ENCODE peak calls at places on chromosomes 3 and 15, in four cellular contexts. D is Peyer's patch, O is A549, G is stomach. J is an unnamed sample.

GRCh38 chr15:79743032-79743431 is 153.8 kb downstream of the MTHFS start:
- DNase-seq in G (no peak), O (no peak), D (no peak), J (no peak)

GRCh38 chr15:22786868-22787698 is 639 bp downstream of the NIPA1 start:
- DNase-seq in D (peak), G (peak), O (peak), J (peak)

GRCh38 chr3:111965484-111965883 is 13.3 kb upstream of the ABHD10 start:
- DNase-seq in G (no peak), O (no peak), D (no peak), J (no peak)

GRCh38 chr3:126926684-126927404 is 56.1 kb upstream of the PLXNA1 start:
- DNase-seq in O (peak), G (no peak), D (peak), J (peak)

GRCh38 chr3:108343479-108343870 is 47.1 kb downstream of the HHLA2 start:
- DNase-seq in O (no peak), G (no peak), D (no peak), J (no peak)

GRCh38 chr3:29186131-29186599 is 94.7 kb upstream of the RBMS3 start:
- DNase-seq in D (no peak), O (no peak), G (no peak), J (no peak)

GRCh38 chr15:60526127-60526616 is 47.2 kb upstream of the ICE2 start:
- DNase-seq in G (peak), D (no peak), O (no peak), J (no peak)

GRCh38 chr3:189787622-189788021 is 156.4 kb downstream of the TP63 start:
- DNase-seq in O (no peak), D (no peak), G (no peak), J (no peak)

GRCh38 chr3:73685061-73685460 is 60.3 kb upstream of the PDZRN3 start:
- DNase-seq in O (no peak), D (no peak), G (no peak), J (no peak)

GRCh38 chr3:38031022-38031994 is 1.9 kb upstream of the PLCD1 start:
- DNase-seq in D (peak), O (peak), G (peak), J (peak)

GRCh38 chr3:14285526-14285925 is 106.9 kb downstream of the LSM3 start:
- DNase-seq in O (no peak), G (no peak), D (no peak), J (no peak)

GRCh38 chr3:66473637-66474036 is 27.2 kb downstream of the LRIG1 start:
- DNase-seq in G (no peak), O (no peak), D (no peak), J (no peak)

GRCh38 chr3:126621627-126622345 is 33.1 kb downstream of the TXNRD3 start:
- DNase-seq in O (no peak), G (no peak), D (no peak), J (no peak)

GRCh38 chr3:25662921-25663320 is 1.8 kb downstream of the TOP2B start:
- DNase-seq in D (no peak), O (no peak), G (no peak), J (no peak)

GRCh38 chr3:150410311-150411105 is 2.4 kb downstream of the TSC22D2 start:
- DNase-seq in G (peak), O (no peak), D (peak), J (peak)

GRCh38 chr15:38671675-38672141 is 107.1 kb upstream of the RASGRP1 start:
- DNase-seq in G (no peak), O (no peak), D (peak), J (no peak)

GRCh38 chr15:78811124-78811824 is at the start of gene ADAMTS7:
- DNase-seq in O (peak), G (peak), D (peak), J (peak)

GRCh38 chr3:174767853-174768382 is 91.2 kb upstream of the NAALADL2 start:
- DNase-seq in D (no peak), G (no peak), O (no peak), J (no peak)

GRCh38 chr15:79592126-79592525 is 160.0 kb downstream of the MINAR1 start:
- DNase-seq in G (no peak), D (no peak), O (no peak), J (no peak)

GRCh38 chr3:171653701-171654100 is 156.6 kb downstream of the PLD1 start:
- DNase-seq in D (no peak), G (no peak), O (no peak), J (no peak)

GRCh38 chr3:159548675-159549335 is 439.8 kb upstream of the IL12A start:
- DNase-seq in G (no peak), D (no peak), O (no peak), J (no peak)

GRCh38 chr15:56052389-56053045 is 59.1 kb upstream of the NEDD4 start:
- DNase-seq in D (no peak), O (peak), G (no peak), J (no peak)

GRCh38 chr15:74252291-74253080 is 16.4 kb downstream of the CCDC33 start:
- DNase-seq in D (no peak), G (no peak), O (no peak), J (no peak)

GRCh38 chr3:9183811-9184463 is 65.5 kb downstream of the SRGAP3 start:
- DNase-seq in O (no peak), D (no peak), G (no peak), J (no peak)

GRCh38 chr15:51738553-51738952 is 1.1 kb upstream of the LYSMD2 start:
- DNase-seq in O (no peak), G (no peak), D (no peak), J (no peak)

GRCh38 chr3:173553635-173554280 is 156.2 kb downstream of the NLGN1 start:
- DNase-seq in O (peak), D (no peak), G (no peak), J (peak)

GRCh38 chr3:152961323-152961722 is 126.4 kb downstream of the P2RY1 start:
- DNase-seq in G (no peak), O (peak), D (no peak), J (no peak)

GRCh38 chr3:126971891-126972351 is 11.0 kb upstream of the PLXNA1 start:
- DNase-seq in G (peak), D (peak), O (no peak), J (peak)

GRCh38 chr15:69444686-69445085 is 7.9 kb upstream of the RPLP1 start:
- DNase-seq in D (no peak), O (no peak), G (no peak), J (no peak)

GRCh38 chr3:56048946-56049345 is 419.3 kb downstream of the ERC2 start:
- DNase-seq in D (no peak), O (no peak), G (no peak), J (no peak)

GRCh38 chr3:55974421-55974820 is 487.3 kb upstream of the WNT5A start:
- DNase-seq in D (no peak), G (no peak), O (no peak), J (peak)

GRCh38 chr3:75192065-75192658 is 472.0 kb upstream of the FRG2C start:
- DNase-seq in G (peak), D (peak), O (peak), J (peak)

GRCh38 chr15:33852094-33852493 is 116.2 kb upstream of the CHRM5 start:
- DNase-seq in O (no peak), D (no peak), G (no peak), J (no peak)

GRCh38 chr3:32913790-32914446 is 37.5 kb upstream of the CCR4 start:
- DNase-seq in O (no peak), D (no peak), G (no peak), J (peak)

GRCh38 chr3:165954171-165954570 is 116.9 kb upstream of the BCHE start:
- DNase-seq in O (no peak), G (no peak), D (no peak), J (no peak)

GRCh38 chr3:45176912-45177311 is 30.7 kb upstream of the CDCP1 start:
- DNase-seq in D (no peak), G (no peak), O (no peak), J (no peak)

GRCh38 chr3:89107461-89108035 is at the start of gene EPHA3:
- DNase-seq in D (peak), O (peak), G (peak), J (peak)

GRCh38 chr3:61111764-61112163 is 139.5 kb downstream of the FHIT start:
- DNase-seq in O (no peak), D (peak), G (no peak), J (no peak)

GRCh38 chr3:61110576-61110975 is 140.7 kb downstream of the FHIT start:
- DNase-seq in O (no peak), G (no peak), D (no peak), J (no peak)

DNA sequence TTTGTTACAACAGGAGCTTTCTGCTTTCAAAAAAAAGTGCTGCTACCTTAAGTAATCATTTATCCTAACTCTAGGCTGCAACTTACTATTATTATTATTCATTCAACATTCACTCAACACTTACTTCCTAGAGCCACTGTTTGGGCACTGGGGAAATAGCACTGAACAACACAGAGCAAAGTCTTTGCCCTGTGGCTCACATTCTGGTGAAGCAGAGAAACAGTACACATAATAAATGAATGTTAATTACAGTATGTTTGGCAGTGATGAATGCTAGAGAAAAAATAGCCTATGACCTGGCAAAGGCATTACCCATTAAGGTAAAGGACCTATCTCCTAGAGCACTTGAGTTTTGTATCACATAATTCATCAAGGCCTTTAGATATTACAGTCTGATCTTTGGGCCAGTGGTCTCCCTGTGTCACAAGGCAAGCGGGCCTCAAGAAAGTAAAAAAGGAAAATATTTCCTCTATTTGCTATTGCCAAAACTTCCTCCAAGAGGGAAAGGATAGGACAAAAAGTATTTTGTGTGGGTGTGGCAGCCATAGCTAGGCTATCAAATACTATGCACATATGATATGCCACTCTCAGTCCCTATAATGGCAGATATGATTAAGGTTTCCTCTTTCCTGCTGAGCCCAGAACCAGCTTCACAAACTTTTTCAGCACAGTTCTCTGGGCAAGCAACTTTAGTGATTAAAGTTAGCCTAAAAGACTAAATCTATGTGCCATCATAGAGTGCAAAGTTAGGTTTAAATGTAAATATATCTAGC is 142.8 kb downstream of the FHIT start:
- DNase-seq in D (no peak), O (no peak), G (no peak), J (no peak)
- TF ChIP-seq CTCF in D (no peak), O (no peak), G (no peak), J (no peak)

GRCh38 chr3:180909369-180910127 is 2.9 kb upstream of the FXR1 start:
- DNase-seq in O (no peak), D (no peak), G (no peak), J (no peak)

GRCh38 chr3:180911876-180912303 is 580 bp upstream of the FXR1 start:
- DNase-seq in G (no peak), O (no peak), D (no peak), J (no peak)

GRCh38 chr3:180910823-180911222 is 1.6 kb upstream of the FXR1 start:
- DNase-seq in D (no peak), G (no peak), O (no peak), J (no peak)

GRCh38 chr3:180913582-180914404 is 1.3 kb downstream of the FXR1 start:
- DNase-seq in D (no peak), G (no peak), O (no peak), J (no peak)

GRCh38 chr3:180912304-180913226 is at the start of gene FXR1:
- DNase-seq in D (peak), G (peak), O (peak), J (peak)
- TF ChIP-seq POLR2A in D (no peak), G (no peak), O (peak), J (peak)

GRCh38 chr3:15527031-15527459 is 5.5 kb upstream of the COLQ start:
- DNase-seq in O (peak), G (no peak), D (no peak), J (no peak)
- TF ChIP-seq CTCF in O (no peak), G (no peak), D (no peak), J (no peak)

DNA sequence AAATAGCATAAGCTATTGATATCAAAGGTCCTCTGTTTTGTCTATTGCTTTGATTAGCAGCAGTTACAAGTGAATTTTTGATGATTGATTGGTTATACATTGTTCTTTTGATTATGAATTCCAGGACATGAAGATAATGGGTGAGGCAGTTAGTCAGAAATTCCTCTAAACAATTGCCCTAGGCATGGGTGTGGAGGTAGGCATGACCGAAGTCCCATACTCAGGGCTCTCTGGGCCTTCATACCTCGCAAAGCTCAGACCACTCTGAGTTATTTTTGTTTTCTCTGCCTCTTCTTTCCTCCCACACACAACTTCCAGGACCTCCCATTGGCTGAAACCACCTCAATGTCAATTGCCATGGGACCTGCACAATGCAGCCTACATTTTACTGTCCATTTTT is 595.1 kb downstream of the NTRK3 start:
- DNase-seq in D (no peak), G (no peak), O (no peak), J (no peak)
- TF ChIP-seq POLR2A in D (no peak), G (no peak), O (no peak), J (no peak)

DNA sequence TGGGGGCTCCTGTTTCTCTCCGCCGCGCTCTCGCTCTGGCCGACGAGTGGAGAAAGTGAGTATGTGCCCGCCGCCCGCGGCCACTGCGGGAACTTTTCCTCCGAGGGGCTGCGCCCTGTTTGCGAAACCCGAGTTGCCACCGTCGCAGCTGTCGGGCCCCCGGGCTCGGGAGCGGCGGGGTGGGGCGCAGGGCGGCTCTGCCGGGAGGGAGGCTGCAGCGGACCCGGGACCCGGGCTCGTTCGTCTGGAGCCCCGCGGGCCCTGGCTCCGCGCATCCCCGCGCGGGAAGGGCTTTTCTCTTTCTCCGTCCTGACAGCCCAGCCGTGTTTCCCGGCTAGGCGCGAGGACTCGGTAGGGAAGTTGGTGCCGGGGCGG is 1.3 kb downstream of the IGF1R start:
- DNase-seq in G (peak), O (peak), D (peak), J (no peak)
- TF ChIP-seq CTCF in G (peak), O (no peak), D (no peak), J (no peak)

GRCh38 chr3:50205719-50206276 is 727 bp downstream of the SLC38A3 start:
- DNase-seq in D (peak), G (peak), O (no peak), J (peak)
- TF ChIP-seq POLR2A in D (no peak), G (no peak), O (no peak), J (no peak)

DNA sequence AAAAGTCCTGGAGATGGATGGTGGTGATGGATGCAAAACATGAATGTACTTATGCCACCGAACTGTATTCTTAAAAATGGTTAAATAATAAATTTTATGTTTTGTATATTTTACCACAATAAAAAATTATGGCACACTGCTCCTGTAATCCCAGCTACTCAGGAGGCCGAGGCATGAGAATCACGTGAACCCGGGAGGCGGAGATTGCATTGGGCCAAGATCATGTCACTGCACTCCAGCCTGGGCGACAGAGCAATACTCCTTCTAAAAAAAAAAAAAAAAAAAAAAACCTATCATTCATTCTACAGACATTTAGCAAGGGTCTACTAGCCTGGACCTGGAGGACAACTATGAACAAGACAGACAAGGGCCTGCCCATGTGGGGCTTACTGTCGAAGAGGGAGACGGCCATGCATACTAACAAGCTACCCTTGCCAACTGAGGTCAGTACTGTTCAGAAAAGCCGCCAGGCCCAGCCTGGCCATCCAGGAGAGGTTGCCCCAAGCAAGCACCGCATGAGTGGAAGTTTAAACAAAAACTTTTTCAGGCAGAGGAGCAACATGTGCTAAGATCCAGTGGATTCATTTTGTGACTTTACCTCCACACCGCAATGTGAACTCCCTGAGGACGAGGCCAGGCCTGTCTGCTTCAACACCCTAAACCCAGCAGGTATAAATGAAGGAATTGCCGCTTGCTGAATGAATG is 2.8 kb upstream of the NEK4 start:
- DNase-seq in O (no peak), G (no peak), D (no peak), J (no peak)
- TF ChIP-seq CTCF in O (no peak), G (no peak), D (no peak), J (no peak)